ENCODE peak calls at places on chromosomes 3 and 15, in ten cellular contexts. L is left lung, T is hepatocyte, H is sigmoid colon, J is heart right ventricle, C is colonic mucosa, S is HCT116, U is left ventricle myocardium inferior, X is pancreas, D is thoracic aorta. E is an unnamed sample. For H3K36me3, the result is how much of the 10 kb centered on the place peaks cover.

GRCh38 chr3:13896473-13897154 is 16.7 kb upstream of the WNT7A start:
- DNase-seq in L (no peak), T (peak), H (peak), J (peak), C (peak), S (peak), U (no peak), X (peak), D (no peak), E (no peak)

GRCh38 chr3:14480207-14481017 is 59.7 kb downstream of the GRIP2 start:
- DNase-seq in L (no peak), T (peak), H (no peak), J (peak), C (no peak), S (no peak), U (no peak), X (no peak), D (no peak), E (no peak)

GRCh38 chr15:74265046-74265639 is 29.0 kb downstream of the CCDC33 start:
- DNase-seq in L (no peak), T (peak), H (no peak), J (peak), C (no peak), S (no peak), U (no peak), X (no peak), D (no peak), E (no peak)

GRCh38 chr15:58086479-58086878 is 21.0 kb upstream of the ALDH1A2 start:
- DNase-seq in L (no peak), T (no peak), H (no peak), J (no peak), C (no peak), S (no peak), U (no peak), X (no peak), D (no peak), E (no peak)

GRCh38 chr15:61299060-61299763 is 70.1 kb upstream of the RORA start:
- DNase-seq in L (no peak), T (no peak), H (peak), J (no peak), C (peak), S (no peak), U (no peak), X (no peak), D (no peak), E (no peak)

GRCh38 chr15:57697588-57697987 is 8.9 kb upstream of the POLR2M start:
- DNase-seq in L (no peak), T (no peak), H (no peak), J (no peak), C (no peak), S (no peak), U (no peak), X (no peak), D (no peak), E (no peak)

GRCh38 chr15:28123408-28124023 is 24.4 kb upstream of the OCA2 start:
- DNase-seq in L (no peak), T (peak), H (no peak), J (peak), C (peak), S (peak), U (peak), X (peak), D (no peak), E (peak)

GRCh38 chr3:186640473-186640818 is 247 bp downstream of the FETUB start:
- DNase-seq in L (no peak), T (no peak), H (no peak), J (no peak), C (no peak), S (no peak), U (peak), X (no peak), D (peak), E (peak)

GRCh38 chr3:194405756-194406155 is 6.7 kb upstream of the GP5 start:
- DNase-seq in L (no peak), T (no peak), H (no peak), J (no peak), C (no peak), S (no peak), U (no peak), X (no peak), D (no peak), E (no peak)

GRCh38 chr3:11513817-11514135 is 129.9 kb downstream of the VGLL4 start:
- DNase-seq in L (no peak), T (no peak), H (no peak), J (no peak), C (no peak), S (no peak), U (no peak), X (no peak), D (no peak), E (no peak)

GRCh38 chr3:100400424-100400781 is 486 bp downstream of the TOMM70 start:
- DNase-seq in L (no peak), T (peak), H (no peak), J (peak), C (no peak), S (no peak), U (no peak), X (no peak), D (no peak), E (no peak)

GRCh38 chr3:55341502-55342031 is 145.5 kb downstream of the WNT5A start:
- DNase-seq in L (no peak), T (no peak), H (no peak), J (no peak), C (no peak), S (no peak), U (no peak), X (no peak), D (no peak), E (no peak)

GRCh38 chr15:58686286-58686685 is 63.2 kb downstream of the ADAM10 start:
- DNase-seq in L (no peak), T (no peak), H (no peak), J (no peak), C (no peak), S (no peak), U (no peak), X (no peak), D (no peak), E (no peak)

DNA sequence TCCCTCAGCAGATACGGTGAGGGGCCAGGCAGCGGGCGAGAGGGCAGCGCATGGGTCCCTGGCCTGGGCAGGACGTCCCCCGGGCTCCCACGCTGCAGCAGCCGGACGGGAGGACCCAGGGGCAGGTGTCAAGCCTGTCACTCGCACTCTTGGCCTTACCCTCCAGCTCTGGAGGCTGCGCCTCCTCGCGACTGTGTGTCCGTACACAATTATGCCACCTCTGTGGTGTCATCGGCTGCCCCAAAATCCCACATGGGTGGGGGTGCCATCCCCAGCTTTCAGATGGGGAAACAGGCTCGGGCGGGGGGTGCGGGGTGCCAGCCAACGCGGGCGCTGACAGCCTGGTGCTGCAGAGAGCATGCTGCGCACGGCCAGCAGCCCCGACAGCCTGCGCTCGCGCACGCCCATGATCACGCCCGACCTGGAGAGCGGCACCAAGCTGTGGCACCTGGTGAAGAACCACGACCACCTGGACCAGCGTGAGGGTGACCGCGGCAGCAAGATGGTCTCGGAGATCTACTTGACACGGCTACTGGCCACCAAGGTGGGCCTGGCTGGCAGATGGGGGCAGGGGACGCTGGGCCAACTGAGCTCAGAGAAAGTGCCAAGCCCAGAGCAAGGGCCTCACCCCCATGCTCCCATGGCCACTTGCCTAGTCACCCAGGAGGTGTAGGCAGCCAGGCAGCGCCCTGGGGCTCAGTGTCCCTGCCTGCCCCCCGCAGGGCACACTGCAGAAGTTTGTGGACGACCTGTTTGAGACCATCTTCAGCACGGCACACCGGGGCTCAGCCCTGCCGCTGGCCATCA is 46.8 kb downstream of the PLXNA1 start:
- DNase-seq in L (no peak), T (no peak), H (no peak), J (no peak), C (no peak), S (no peak), U (no peak), X (no peak), D (no peak), E (no peak)
- H3K36me3 ChIP-seq in L (half or more), T (under half), H (under half), J (under half), C (under half), S (under half), U (half or more), X (under half), D (half or more), E (half or more)

DNA sequence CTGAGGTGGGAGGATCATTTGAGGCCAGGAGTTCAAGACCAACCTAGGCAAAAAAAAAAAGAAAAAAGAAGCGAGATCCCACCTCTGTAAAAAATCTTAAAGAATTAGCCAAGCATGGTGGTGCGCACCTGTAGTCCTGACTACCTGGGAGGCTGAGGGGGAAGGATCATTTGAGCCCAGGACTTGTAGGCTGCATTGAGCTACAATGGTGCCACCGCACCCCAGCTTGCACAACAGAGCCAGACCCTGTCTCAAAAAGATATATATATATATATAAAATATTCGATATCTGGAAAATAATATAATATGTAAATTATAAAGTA is 1.1 kb upstream of the IMP3 start:
- DNase-seq in L (no peak), T (no peak), H (no peak), J (no peak), C (no peak), S (no peak), U (no peak), X (no peak), D (no peak), E (no peak)
- H3K27ac ChIP-seq in L (peak), T (peak), H (no peak), J (peak), C (peak), S (peak), U (peak), X (no peak), D (peak), E (peak)

GRCh38 chr15:41843571-41843970 is 4.9 kb downstream of the PLA2G4B start:
- DNase-seq in L (no peak), T (no peak), H (no peak), J (no peak), C (no peak), S (no peak), U (no peak), X (no peak), D (no peak), E (no peak)
- H3K36me3 ChIP-seq in L (half or more), T (under half), H (under half), J (under half), C (under half), S (under half), U (half or more), X (under half), D (half or more), E (under half)

GRCh38 chr15:71069693-71070092 is 45.6 kb upstream of the THSD4 start:
- DNase-seq in L (no peak), T (no peak), H (no peak), J (no peak), C (no peak), S (no peak), U (no peak), X (no peak), D (no peak), E (no peak)
- H3K27ac ChIP-seq in L (no peak), T (no peak), H (no peak), J (no peak), C (no peak), S (no peak), U (no peak), X (no peak), D (no peak), E (no peak)

GRCh38 chr15:80176443-80176842 is 23.6 kb downstream of the FAH start:
- DNase-seq in L (no peak), T (no peak), H (no peak), J (no peak), C (no peak), S (no peak), U (no peak), X (no peak), D (no peak), E (no peak)
- H3K36me3 ChIP-seq in L (half or more), T (under half), H (under half), J (under half), C (under half), S (under half), U (under half), X (under half), D (under half), E (under half)

GRCh38 chr3:58463942-58464271 is 28.0 kb upstream of the KCTD6 start:
- DNase-seq in L (no peak), T (no peak), H (no peak), J (no peak), C (no peak), S (no peak), U (no peak), X (no peak), D (no peak), E (no peak)
- H3K27ac ChIP-seq in L (no peak), T (no peak), H (no peak), J (no peak), C (no peak), S (no peak), U (no peak), X (no peak), D (no peak), E (no peak)

GRCh38 chr3:122389892-122390291 is 5.9 kb downstream of the FAM162A start:
- DNase-seq in L (no peak), T (no peak), H (no peak), J (no peak), C (no peak), S (no peak), U (no peak), X (no peak), D (no peak), E (no peak)
- H3K36me3 ChIP-seq in L (under half), T (under half), H (under half), J (under half), C (under half), S (under half), U (under half), X (under half), D (under half), E (under half)

E was measured in ascending aorta.